ENCODE peak calls at places on chromosomes 5 and 9, in ten cellular contexts. R is RWPE1, G is GM13976, H is AG09309, U is astrocyte of the spinal cord, J is foreskin fibroblast, O is heart left ventricle, I is choroid plexus epithelial cell, N is WERI-Rb-1, S is A549. A is an unnamed sample.

GRCh38 chr5:2136728-2137333 is 254.1 kb upstream of the IRX4 start:
- DNase-seq in N (no peak), S (no peak), R (no peak), J (no peak), H (no peak), O (no peak), G (no peak), I (no peak), U (no peak), A (no peak)

GRCh38 chr5:12292610-12293204 is 388.5 kb upstream of the CTNND2 start:
- DNase-seq in O (no peak), N (peak; percentile 23), H (no peak), U (peak; percentile 17), I (peak; percentile 0), S (no peak), J (no peak), R (no peak), G (no peak), A (no peak)

GRCh38 chr9:127707766-127708165 is 978 bp downstream of the CFAP157 start:
- DNase-seq in H (no peak), G (no peak), I (no peak), S (no peak), J (no peak), U (no peak), N (no peak), O (no peak), R (no peak), A (peak; percentile 47)

GRCh38 chr5:66239034-66239433 is 94.9 kb downstream of the SREK1 start:
- DNase-seq in H (no peak), G (no peak), I (peak; percentile 13), J (no peak), O (no peak), U (no peak), R (peak; percentile 44), S (peak; percentile 27), N (no peak), A (no peak)

GRCh38 chr9:84371737-84372136 is 31.2 kb upstream of the SLC28A3 start:
- DNase-seq in G (no peak), U (peak; percentile 66), J (peak; percentile 92), I (peak; percentile 97), H (peak; percentile 96), R (peak; percentile 76), O (no peak), N (no peak), S (no peak), A (no peak)

GRCh38 chr5:157383151-157383810 is 76.7 kb upstream of the NIPAL4 start:
- DNase-seq in H (no peak), N (no peak), S (no peak), O (no peak), R (no peak), G (no peak), J (no peak), I (peak; percentile 30), U (no peak), A (no peak)

GRCh38 chr9:91023741-91024140 is 222.1 kb downstream of the SYK start:
- DNase-seq in I (no peak), U (no peak), G (no peak), J (no peak), S (no peak), O (no peak), R (no peak), N (no peak), H (no peak), A (no peak)

GRCh38 chr5:98482321-98483111 is 290.9 kb upstream of the RGMB start:
- DNase-seq in J (no peak), U (no peak), R (no peak), H (no peak), O (no peak), N (no peak), S (no peak), G (no peak), I (no peak), A (no peak)

GRCh38 chr9:12818431-12819000 is 43.7 kb downstream of the LURAP1L start:
- DNase-seq in J (peak; percentile 37), S (peak; percentile 15), R (no peak), G (no peak), U (peak; percentile 42), O (no peak), H (peak; percentile 17), N (no peak), I (peak; percentile 73), A (no peak)

GRCh38 chr5:64144429-64145215 is 21.0 kb upstream of the RNF180 start:
- DNase-seq in N (no peak), S (no peak), J (peak; percentile 56), H (peak; percentile 8), G (no peak), O (no peak), R (peak; percentile 43), U (peak; percentile 51), I (peak; percentile 6), A (no peak)

GRCh38 chr9:2623046-2623865 is 1.7 kb downstream of the VLDLR start:
- DNase-seq in N (peak; percentile 27), S (peak; percentile 71), J (peak; percentile 74), G (peak; percentile 40), U (peak; percentile 43), O (peak; percentile 75), I (peak; percentile 41), R (no peak), H (no peak), A (no peak)

GRCh38 chr5:32413466-32414263 is 30.9 kb downstream of the ZFR start:
- DNase-seq in I (peak; percentile 7), G (no peak), S (no peak), R (no peak), U (no peak), H (no peak), O (no peak), J (no peak), N (no peak), A (no peak)

GRCh38 chr5:95281211-95281610 is 3.7 kb downstream of the MCTP1 start:
- DNase-seq in U (peak; percentile 23), H (no peak), J (peak; percentile 26), R (peak; percentile 48), I (peak; percentile 30), G (no peak), O (no peak), N (no peak), S (no peak), A (no peak)

GRCh38 chr9:87008667-87009066 is 61.4 kb upstream of the GAS1 start:
- DNase-seq in N (no peak), J (peak; percentile 8), I (no peak), S (no peak), U (no peak), O (no peak), G (no peak), R (no peak), H (no peak), A (no peak)

GRCh38 chr5:159838551-159839222 is 77.6 kb upstream of the ADRA1B start:
- DNase-seq in J (peak; percentile 27), O (no peak), G (no peak), H (no peak), S (no peak), R (peak; percentile 88), U (peak; percentile 19), I (peak; percentile 32), N (peak; percentile 31), A (no peak)

GRCh38 chr5:159833846-159834245 is 82.4 kb upstream of the ADRA1B start:
- DNase-seq in O (no peak), G (no peak), R (no peak), N (no peak), I (no peak), H (no peak), U (no peak), S (no peak), J (no peak), A (no peak)

GRCh38 chr5:159836691-159837090 is 79.6 kb upstream of the ADRA1B start:
- DNase-seq in N (no peak), G (no peak), I (no peak), O (no peak), H (no peak), J (no peak), S (no peak), U (no peak), R (no peak), A (no peak)

GRCh38 chr5:159833088-159833487 is 83.2 kb upstream of the ADRA1B start:
- DNase-seq in U (no peak), O (no peak), H (no peak), R (no peak), I (no peak), J (no peak), S (no peak), N (no peak), G (no peak), A (no peak)

DNA sequence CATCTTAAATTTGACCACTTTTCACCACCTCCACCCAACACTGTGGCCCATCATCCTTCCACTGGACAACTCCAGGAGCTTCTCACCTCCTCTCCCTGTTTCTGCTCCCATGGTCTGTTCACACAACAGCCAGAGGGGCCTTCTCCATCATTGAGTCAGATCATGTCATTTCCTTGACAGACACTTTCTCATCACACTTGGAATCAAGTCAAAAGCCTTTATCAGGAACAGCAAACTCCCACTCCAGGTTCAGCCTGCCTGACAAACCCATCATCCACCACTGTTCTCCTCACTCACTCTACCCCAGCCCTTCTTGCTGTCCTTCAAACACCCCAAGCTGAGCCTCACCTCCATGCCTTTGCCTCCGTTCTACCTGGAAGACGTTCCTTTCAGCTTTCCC is 78.4 kb upstream of the ADRA1B start:
- DNase-seq in N (no peak), G (no peak), J (no peak), R (no peak), O (no peak), H (no peak), U (no peak), S (no peak), I (no peak), A (no peak)
- TF ChIP-seq CTCF in N (no peak), G (no peak), J (no peak), R (no peak), O (no peak), H (no peak), U (no peak), S (no peak), I (no peak), A (no peak)

GRCh38 chr9:5714501-5715401 is 85.8 kb downstream of the RIC1 start:
- DNase-seq in I (peak; percentile 65), U (peak; percentile 45), N (no peak), S (no peak), G (no peak), H (no peak), J (peak; percentile 48), O (no peak), R (peak; percentile 8), A (no peak)
- TF ChIP-seq CTCF in I (peak; percentile 72), U (peak; percentile 52), N (peak; percentile 25), S (peak; percentile 42), G (peak; percentile 15), H (peak; percentile 20), J (peak; percentile 43), O (no peak), R (peak; percentile 24), A (no peak)

DNA sequence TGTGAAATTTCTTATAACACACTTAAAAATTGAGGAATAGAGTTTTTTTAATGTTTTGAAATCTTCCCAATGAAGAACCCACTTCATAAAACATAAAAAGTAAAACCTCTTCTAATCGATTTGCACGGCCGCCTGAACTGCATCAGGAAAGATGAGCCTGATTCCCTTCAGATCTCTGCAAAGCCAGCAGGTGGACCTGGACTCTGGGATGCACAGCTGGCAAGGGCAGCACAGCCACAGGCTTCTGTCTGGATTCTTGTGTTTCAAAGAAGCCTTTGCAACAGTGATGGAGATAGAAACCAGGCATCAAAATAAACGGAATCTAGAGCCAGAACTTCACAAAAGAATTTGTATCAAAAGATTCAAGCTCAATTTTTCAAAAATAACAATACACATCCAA is 36.0 kb upstream of the SPATA31C2 start:
- DNase-seq in H (no peak), R (no peak), O (no peak), J (no peak), N (peak; percentile 30), U (no peak), I (peak; percentile 15), G (no peak), S (no peak), A (no peak)
- TF ChIP-seq CTCF in H (peak; percentile 5), R (no peak), O (no peak), J (no peak), N (peak; percentile 18), U (peak; percentile 1), I (peak; percentile 42), G (no peak), S (no peak), A (no peak)

GRCh38 chr5:17081142-17081541 is 136.3 kb upstream of the BASP1 start:
- DNase-seq in I (no peak), H (peak; percentile 48), U (no peak), G (no peak), S (no peak), N (no peak), R (no peak), J (peak; percentile 67), O (no peak), A (no peak)
- TF ChIP-seq CTCF in I (peak; percentile 20), H (peak; percentile 39), U (no peak), G (no peak), S (no peak), N (no peak), R (no peak), J (peak; percentile 24), O (no peak), A (no peak)

A was measured in GM20000.